ENCODE peak calls at places on chromosomes 4 and X, in seven cellular contexts. P is suprapubic skin, T is AG04449, C is fibroblast of the aortic adventitia, Y is A673, G is sigmoid colon, V is brain microvascular endothelial cell. S is an unnamed sample.

GRCh38 chr4:26454961-26455360 is 35.3 kb downstream of the CCKAR start:
- DNase-seq in Y (no peak), V (no peak), P (no peak), G (no peak), T (no peak), C (no peak), S (no peak)

GRCh38 chr4:139164731-139165130 is 12.3 kb downstream of the ELF2 start:
- DNase-seq in Y (no peak), C (no peak), G (no peak), V (no peak), T (no peak), P (no peak), S (no peak)

GRCh38 chr4:157220026-157220881 is at the start of gene GRIA2:
- DNase-seq in G (no peak), V (peak), T (no peak), P (no peak), C (peak), Y (peak), S (peak)

GRCh38 chrX:85503258-85504158 is 124.0 kb upstream of the POF1B start:
- DNase-seq in V (no peak), G (no peak), Y (no peak), T (no peak), P (no peak), C (no peak), S (no peak)

GRCh38 chr4:84167089-84167488 is 332.0 kb downstream of the NKX6-1 start:
- DNase-seq in G (no peak), P (no peak), Y (peak), T (no peak), C (no peak), V (no peak), S (no peak)

GRCh38 chr4:52588097-52588496 is 71.0 kb downstream of the USP46 start:
- DNase-seq in P (no peak), C (peak), Y (no peak), T (no peak), V (peak), G (no peak), S (no peak)

GRCh38 chrX:49230500-49231232 is 2.5 kb downstream of the CACNA1F start:
- DNase-seq in T (no peak), G (peak), P (no peak), Y (peak), C (no peak), V (no peak), S (peak)

GRCh38 chr4:184649971-184650855 is 675 bp downstream of the PRIMPOL start:
- DNase-seq in V (no peak), G (peak), P (no peak), T (no peak), C (peak), Y (peak), S (no peak)

GRCh38 chr4:36088542-36088941 is 155.8 kb downstream of the ARAP2 start:
- DNase-seq in V (no peak), T (no peak), Y (no peak), C (no peak), G (no peak), P (no peak), S (no peak)

GRCh38 chrX:127128282-127128681 is 308.8 kb downstream of the PRR32 start:
- DNase-seq in T (no peak), Y (no peak), G (no peak), P (no peak), C (no peak), V (no peak), S (no peak)

GRCh38 chrX:133980406-133980805 is 5.0 kb downstream of the GPC3 start:
- DNase-seq in V (no peak), Y (no peak), P (no peak), T (no peak), C (peak), G (no peak), S (no peak)

GRCh38 chr4:88177981-88178632 is 19.7 kb upstream of the ABCG2 start:
- DNase-seq in G (no peak), P (no peak), Y (peak), T (peak), C (peak), V (peak), S (no peak)

GRCh38 chr4:76292730-76293129 is 13.8 kb upstream of the STBD1 start:
- DNase-seq in P (no peak), T (no peak), V (no peak), Y (no peak), C (no peak), G (no peak), S (no peak)

GRCh38 chrX:15751160-15751819 is 13.2 kb downstream of the CA5B start:
- DNase-seq in G (no peak), T (no peak), P (no peak), V (no peak), Y (no peak), C (peak), S (no peak)

GRCh38 chr4:68338625-68339024 is 11.3 kb downstream of the YTHDC1 start:
- DNase-seq in G (no peak), P (no peak), V (no peak), C (no peak), Y (no peak), T (no peak), S (no peak)

GRCh38 chr4:6123116-6123515 is 77.2 kb downstream of the JAKMIP1 start:
- DNase-seq in Y (no peak), V (no peak), C (no peak), P (no peak), G (no peak), T (no peak), S (no peak)

GRCh38 chr4:38119663-38120374 is 159.6 kb downstream of the PTTG2 start:
- DNase-seq in V (peak), C (peak), Y (no peak), T (no peak), P (no peak), G (no peak), S (no peak)

GRCh38 chr4:74453846-74454742 is 9.2 kb downstream of the AREG start:
- DNase-seq in C (no peak), T (no peak), G (no peak), V (no peak), P (no peak), Y (no peak), S (no peak)

GRCh38 chr4:153241970-153242847 is 38.0 kb downstream of the TRIM2 start:
- DNase-seq in V (peak), P (no peak), C (no peak), G (no peak), Y (peak), T (no peak), S (no peak)

GRCh38 chrX:154444001-154444754 is at the start of gene FAM50A:
- DNase-seq in P (no peak), G (peak), T (no peak), Y (peak), V (peak), C (peak), S (peak)

GRCh38 chr4:120921456-120922389 is 803 bp downstream of the PRDM5 start:
- DNase-seq in G (peak), P (peak), T (no peak), Y (peak), C (peak), V (peak), S (peak)

GRCh38 chr4:120924931-120925330 is 2.4 kb upstream of the PRDM5 start:
- DNase-seq in V (no peak), C (no peak), G (no peak), Y (no peak), T (no peak), P (no peak), S (no peak)

GRCh38 chr4:120923201-120923522 is 636 bp upstream of the PRDM5 start:
- DNase-seq in V (no peak), Y (no peak), P (no peak), C (no peak), T (no peak), G (no peak), S (no peak)

GRCh38 chr4:120920666-120921065 is 1.9 kb downstream of the PRDM5 start:
- DNase-seq in P (no peak), V (no peak), G (no peak), T (no peak), Y (no peak), C (peak), S (no peak)

DNA sequence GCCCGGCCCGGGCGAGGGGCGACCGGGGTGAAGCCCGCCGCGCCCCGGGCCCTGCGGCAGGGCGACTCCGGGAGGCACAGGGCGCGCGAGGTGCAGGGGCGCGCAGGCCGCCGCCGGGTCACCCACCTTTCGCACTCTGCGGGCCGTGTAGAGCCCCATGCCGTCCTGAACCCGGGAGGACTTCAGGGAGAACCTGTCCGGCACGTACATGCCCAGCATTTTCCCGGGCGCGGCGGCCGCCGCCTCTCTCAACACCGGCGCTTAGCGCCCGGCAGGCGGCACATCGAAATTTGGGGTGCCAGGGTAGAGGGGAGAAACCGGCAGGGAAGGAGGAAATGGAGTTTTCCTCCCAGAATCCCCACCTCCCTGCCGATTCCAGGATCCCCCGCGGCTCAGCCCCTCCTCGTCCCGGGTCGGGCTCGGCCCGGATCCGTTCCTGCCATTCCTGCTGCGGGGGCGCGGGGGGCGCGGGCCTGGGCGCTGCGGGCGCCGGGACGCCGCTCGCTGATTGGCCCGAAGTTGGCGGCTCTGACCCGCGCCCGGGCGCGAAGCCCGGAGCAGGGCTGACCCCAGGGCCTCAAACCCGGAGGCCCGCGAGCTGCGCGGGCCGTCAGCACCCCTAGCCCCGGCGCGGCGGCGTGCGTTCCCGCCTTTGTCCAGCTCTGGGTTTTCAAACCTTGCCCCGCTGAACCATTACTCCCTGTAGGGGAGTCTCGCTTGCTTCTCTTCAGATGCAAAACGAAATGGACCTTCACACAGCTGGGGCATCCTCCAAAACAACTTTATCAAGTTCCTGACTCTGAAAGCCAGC is at the start of gene PRDM5:
- DNase-seq in G (peak), C (peak), Y (peak), V (peak), T (no peak), P (peak), S (peak)
- TF ChIP-seq CTCF in G (peak), C (peak), Y (no peak), V (peak), T (peak), P (peak), S (no peak)

DNA sequence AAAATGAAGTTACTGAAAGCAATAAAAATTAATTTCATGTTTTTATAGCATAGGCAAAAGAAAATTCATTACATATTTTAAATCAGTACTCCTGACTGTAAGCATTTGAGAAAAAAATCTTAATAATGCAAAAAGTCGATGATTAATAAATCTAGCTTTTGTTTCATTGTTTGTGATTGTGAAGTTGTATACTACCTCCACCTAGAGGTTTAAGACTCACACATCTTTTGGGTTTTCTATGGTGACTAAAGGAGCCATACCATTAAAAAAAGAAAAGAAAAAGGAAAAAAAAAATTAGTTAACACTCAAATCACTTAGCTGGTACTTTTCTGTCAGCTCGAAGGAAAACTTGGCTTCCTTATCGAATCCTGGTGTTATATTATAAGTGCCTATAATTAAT is 2.0 kb downstream of the GABRA2 start:
- DNase-seq in G (no peak), C (no peak), V (no peak), Y (no peak), P (no peak), T (no peak), S (no peak)
- TF ChIP-seq CTCF in G (no peak), C (no peak), V (no peak), Y (peak), P (no peak), T (no peak), S (no peak)

GRCh38 chrX:17655232-17656034 is 81.9 kb upstream of the SCML1 start:
- DNase-seq in Y (no peak), G (no peak), T (no peak), P (no peak), V (no peak), C (peak), S (no peak)
- TF ChIP-seq CTCF in Y (no peak), G (no peak), T (no peak), P (no peak), V (no peak), C (no peak), S (no peak)

GRCh38 chr4:24969486-24969885 is 56.6 kb upstream of the CCDC149 start:
- DNase-seq in C (no peak), T (no peak), P (no peak), G (no peak), Y (no peak), V (no peak), S (no peak)

GRCh38 chr4:24968992-24969391 is 56.1 kb upstream of the CCDC149 start:
- DNase-seq in V (no peak), G (no peak), P (no peak), Y (no peak), C (no peak), T (no peak), S (no peak)

GRCh38 chr4:24970191-24970590 is 57.3 kb upstream of the CCDC149 start:
- DNase-seq in G (no peak), T (no peak), C (no peak), Y (no peak), V (no peak), P (no peak), S (no peak)

GRCh38 chr4:24971192-24971591 is 58.4 kb upstream of the CCDC149 start:
- DNase-seq in Y (no peak), V (no peak), C (no peak), T (no peak), G (no peak), P (no peak), S (no peak)

GRCh38 chr4:24970635-24971034 is 57.8 kb upstream of the CCDC149 start:
- DNase-seq in T (no peak), G (no peak), C (no peak), P (no peak), Y (no peak), V (no peak), S (no peak)
- TF ChIP-seq CTCF in T (no peak), G (no peak), C (no peak), P (no peak), Y (no peak), V (no peak), S (no peak)

GRCh38 chr4:118680808-118681207 is 4.4 kb upstream of the METTL14 start:
- DNase-seq in T (no peak), V (no peak), G (no peak), Y (peak), C (no peak), P (no peak), S (no peak)

DNA sequence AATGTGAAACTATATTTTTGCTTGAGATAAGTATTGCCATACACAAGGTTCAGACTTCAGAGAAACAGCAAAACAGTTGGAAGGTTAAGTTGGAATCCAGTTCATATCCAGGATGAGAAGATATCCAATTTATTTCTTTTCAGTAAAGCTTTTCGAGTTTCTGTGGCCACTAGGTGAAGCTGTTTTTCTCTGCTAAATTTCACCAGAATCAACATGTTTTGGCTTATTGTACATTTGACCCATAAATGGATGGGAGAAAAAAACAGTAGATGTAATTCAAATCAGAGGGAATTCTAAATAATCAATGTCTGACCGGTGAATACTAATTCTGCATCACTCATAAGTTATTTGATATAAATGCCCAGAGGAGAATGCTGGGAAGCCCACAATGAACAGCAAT is 9.1 kb upstream of the METTL14 start:
- DNase-seq in V (no peak), G (no peak), Y (no peak), C (peak), P (no peak), T (no peak), S (no peak)
- TF ChIP-seq CTCF in V (peak), G (no peak), Y (peak), C (peak), P (no peak), T (peak), S (no peak)

DNA sequence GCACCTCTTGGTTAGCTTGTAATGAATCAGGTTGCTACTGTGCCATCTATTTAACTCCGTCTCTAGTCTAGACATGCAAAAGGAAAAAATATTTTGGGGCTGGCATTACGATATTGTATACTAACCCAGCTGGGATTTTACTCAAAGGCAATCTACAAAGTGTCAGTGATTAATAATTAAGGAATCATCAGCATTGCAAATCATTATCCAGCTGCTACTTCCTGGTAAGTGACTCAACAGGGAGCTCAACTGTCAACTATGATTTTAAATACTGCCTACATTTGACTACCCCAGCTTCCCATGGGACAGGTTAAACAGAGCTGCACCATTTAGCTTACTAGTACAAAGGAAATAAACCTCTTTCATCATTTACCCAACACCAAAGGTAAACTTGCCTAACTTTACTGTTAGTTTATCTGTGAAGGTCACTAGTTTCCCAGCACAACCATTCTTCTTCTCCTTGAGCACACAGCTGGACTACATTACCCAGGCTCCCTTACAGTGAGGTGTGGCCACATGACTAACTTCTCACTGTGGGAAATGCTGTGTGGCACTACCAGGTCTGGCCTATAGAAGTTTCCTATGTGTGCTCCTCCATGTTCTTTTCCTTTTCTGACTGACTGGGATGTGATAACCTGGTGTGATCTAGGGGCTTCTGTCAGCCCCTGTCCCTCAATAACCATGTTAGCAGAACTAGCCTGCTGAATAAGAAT is 21.0 kb upstream of the TRPC5OS start:
- DNase-seq in V (no peak), Y (no peak), T (no peak), P (no peak), G (no peak), C (no peak), S (no peak)
- TF ChIP-seq CTCF in V (no peak), Y (no peak), T (no peak), P (no peak), G (no peak), C (no peak), S (no peak)

GRCh38 chr4:8618961-8619720 is 26.6 kb downstream of the CPZ start:
- DNase-seq in G (peak), C (no peak), V (no peak), P (peak), T (no peak), Y (no peak), S (no peak)

GRCh38 chr4:8617486-8618040 is 25.0 kb downstream of the CPZ start:
- DNase-seq in V (no peak), Y (no peak), G (peak), C (no peak), T (no peak), P (peak), S (no peak)

GRCh38 chr4:8615921-8616787 is 23.6 kb downstream of the CPZ start:
- DNase-seq in C (no peak), V (no peak), P (peak), T (no peak), Y (no peak), G (peak), S (no peak)

GRCh38 chr4:8616831-8617230 is 24.3 kb downstream of the CPZ start:
- DNase-seq in Y (no peak), G (peak), V (no peak), T (no peak), P (peak), C (no peak), S (no peak)

GRCh38 chr4:8618421-8618820 is 25.9 kb downstream of the CPZ start:
- DNase-seq in T (no peak), G (peak), V (no peak), P (peak), C (no peak), Y (no peak), S (no peak)
- TF ChIP-seq CTCF in T (no peak), G (no peak), V (no peak), P (no peak), C (no peak), Y (no peak), S (no peak)

GRCh38 chr4:23332266-23332665 is 557.6 kb downstream of the PPARGC1A start:
- DNase-seq in C (no peak), G (no peak), V (no peak), Y (no peak), P (no peak), T (no peak), S (no peak)

GRCh38 chr4:23333556-23333945 is 556.3 kb downstream of the PPARGC1A start:
- DNase-seq in V (no peak), T (no peak), Y (no peak), G (no peak), C (peak), P (no peak), S (no peak)

GRCh38 chr4:23333946-23334878 is 555.6 kb downstream of the PPARGC1A start:
- DNase-seq in Y (peak), P (no peak), G (no peak), C (peak), T (peak), V (peak), S (no peak)

DNA sequence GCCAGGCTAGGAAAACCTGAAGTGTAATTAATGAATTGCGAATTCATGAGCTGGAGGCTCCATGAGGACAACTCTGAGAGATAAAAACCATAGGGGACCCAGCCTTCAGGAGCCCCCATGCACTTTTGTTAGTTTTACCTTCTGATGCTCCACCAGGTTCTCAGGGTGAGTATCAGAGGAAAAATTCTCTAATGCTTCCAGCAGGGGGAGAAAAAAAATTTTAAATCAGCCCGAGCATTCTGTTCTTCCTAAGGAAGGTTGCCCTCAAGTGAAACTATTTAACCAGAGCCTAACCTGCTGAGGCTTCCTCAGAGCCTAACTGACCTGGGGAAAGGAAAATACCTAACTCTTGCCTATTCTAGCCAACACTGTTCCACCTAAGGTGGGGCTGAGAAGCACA is 552.6 kb downstream of the PPARGC1A start:
- DNase-seq in V (no peak), C (no peak), G (no peak), Y (no peak), T (no peak), P (no peak), S (no peak)
- TF ChIP-seq CTCF in V (peak), C (no peak), G (no peak), Y (no peak), T (no peak), P (no peak), S (no peak)

GRCh38 chrX:88613338-88613737 is 133.7 kb upstream of the CPXCR1 start:
- DNase-seq in P (no peak), G (no peak), V (peak), C (peak), Y (peak), T (no peak), S (no peak)
- TF ChIP-seq CTCF in P (no peak), G (no peak), V (peak), C (peak), Y (peak), T (no peak), S (no peak)

S was measured in upper lobe of right lung.